ENCODE peak calls at places on chromosomes 12 and 14, in four cellular contexts. S is stimulated activated CD8-positive, alpha-beta memory T cell treated with anti-CD3 and anti-CD28 coated beads, Interleukin-2, amount 100 ng/mL, for 48 hours; U is lower lobe of right lung; G is foreskin fibroblast. T is an unnamed sample.

GRCh38 chr14:100307215-100308111 is 1.2 kb upstream of the SLC25A29 start:
- DNase-seq in S (no peak), U (peak), G (no peak), T (no peak)

GRCh38 chr14:70716958-70717357 is 75.2 kb downstream of the TTC9 start:
- DNase-seq in S (no peak), U (no peak), G (no peak), T (no peak)

GRCh38 chr14:44700694-44701093 is 193.6 kb upstream of the FSCB start:
- DNase-seq in S (no peak), U (no peak), G (no peak), T (no peak)

GRCh38 chr12:124829008-124829707 is 34.5 kb downstream of the SCARB1 start:
- DNase-seq in S (no peak), U (no peak), G (peak), T (no peak)

GRCh38 chr14:101834387-101835165 is 73.1 kb downstream of the PPP2R5C start:
- DNase-seq in S (no peak), U (no peak), G (no peak), T (no peak)

GRCh38 chr12:7096006-7096903 is 4.0 kb upstream of the C1R start:
- DNase-seq in S (no peak), U (no peak), G (no peak), T (no peak)

GRCh38 chr12:3236345-3237153 is 159.4 kb downstream of the TSPAN9 start:
- DNase-seq in S (no peak), U (no peak), G (peak), T (no peak)

GRCh38 chr14:68284834-68285233 is 465.3 kb downstream of the RAD51B start:
- DNase-seq in S (no peak), U (no peak), G (no peak), T (no peak)

GRCh38 chr12:45730842-45731336 is 1.4 kb downstream of the ARID2 start:
- DNase-seq in S (no peak), U (no peak), G (no peak), T (no peak)

GRCh38 chr12:1607940-1608782 is 13.8 kb upstream of the FBXL14 start:
- DNase-seq in S (no peak), U (no peak), G (no peak), T (no peak)